ENCODE peak calls at places on chromosomes 12 and 14, in four cellular contexts. X, B, J and A are unnamed samples.

GRCh38 chr12:55068416-55069010 is 48.7 kb downstream of the NEUROD4 start:
- DNase-seq in J (peak; percentile 32), X (peak; percentile 15), B (peak; percentile 13), A (no peak)

GRCh38 chr14:30921305-30921704 is 46.9 kb downstream of the COCH start:
- DNase-seq in B (no peak), X (no peak), J (no peak), A (no peak)

GRCh38 chr12:32270818-32271710 is 128.3 kb upstream of the FGD4 start:
- DNase-seq in J (no peak), B (no peak), X (peak; percentile 20), A (no peak)

GRCh38 chr12:124315316-124315924 is 20.5 kb downstream of the RFLNA start:
- DNase-seq in X (no peak), J (no peak), B (no peak), A (no peak)

GRCh38 chr12:93273834-93274705 is 103.7 kb upstream of the NUDT4 start:
- DNase-seq in X (no peak), B (no peak), J (no peak), A (no peak)

GRCh38 chr14:81164167-81164774 is 56.5 kb downstream of the GTF2A1 start:
- DNase-seq in J (peak; percentile 61), B (peak; percentile 45), X (peak; percentile 75), A (peak; percentile 41)

GRCh38 chr12:71157601-71158233 is at the start of gene TSPAN8:
- DNase-seq in X (peak; percentile 45), B (no peak), J (no peak), A (no peak)

GRCh38 chr12:29228474-29229157 is 79.5 kb downstream of the FAR2 start:
- DNase-seq in J (no peak), X (no peak), B (no peak), A (no peak)

GRCh38 chr14:90489916-90490726 is 93.3 kb downstream of the CALM1 start:
- DNase-seq in X (no peak), B (no peak), J (no peak), A (no peak)

GRCh38 chr14:35964736-35965135 is 138.6 kb downstream of the BRMS1L start:
- DNase-seq in J (no peak), X (no peak), B (no peak), A (no peak)

GRCh38 chr14:104085032-104085888 is at the start of gene ASPG:
- DNase-seq in J (no peak), B (no peak), X (peak; percentile 6), A (peak; percentile 61)

GRCh38 chr14:63388766-63389431 is 70.2 kb upstream of the GPHB5 start:
- DNase-seq in X (peak; percentile 69), J (peak; percentile 56), B (no peak), A (peak; percentile 63)

GRCh38 chr12:90959538-90960139 is 4.7 kb upstream of the CCER1 start:
- DNase-seq in X (peak; percentile 30), J (no peak), B (no peak), A (no peak)

GRCh38 chr14:54881235-54881760 is 21.3 kb downstream of the GCH1 start:
- DNase-seq in X (peak; percentile 29), B (no peak), J (no peak), A (no peak)

GRCh38 chr14:78997811-78998210 is 827.6 kb downstream of the NRXN3 start:
- DNase-seq in J (no peak), B (no peak), X (peak; percentile 34), A (peak; percentile 19)

GRCh38 chr14:104676694-104677505 is 12.5 kb upstream of the INF2 start:
- DNase-seq in X (no peak), B (no peak), J (no peak), A (peak; percentile 45)

GRCh38 chr14:30521899-30522736 is 36.8 kb upstream of the G2E3 start:
- DNase-seq in B (no peak), X (no peak), J (no peak), A (no peak)

GRCh38 chr12:19959353-19959752 is 409.0 kb upstream of the PDE3A start:
- DNase-seq in B (no peak), X (no peak), J (no peak), A (no peak)

GRCh38 chr12:32647275-32647674 is 31.8 kb upstream of the DNM1L start:
- DNase-seq in B (no peak), X (no peak), J (no peak), A (no peak)

GRCh38 chr14:99408971-99409289 is 71.7 kb downstream of the SETD3 start:
- DNase-seq in B (no peak), X (no peak), J (no peak), A (no peak)

GRCh38 chr12:93453633-93454032 is 11.9 kb upstream of the UBE2N start:
- DNase-seq in X (no peak), B (no peak), J (no peak), A (no peak)

DNA sequence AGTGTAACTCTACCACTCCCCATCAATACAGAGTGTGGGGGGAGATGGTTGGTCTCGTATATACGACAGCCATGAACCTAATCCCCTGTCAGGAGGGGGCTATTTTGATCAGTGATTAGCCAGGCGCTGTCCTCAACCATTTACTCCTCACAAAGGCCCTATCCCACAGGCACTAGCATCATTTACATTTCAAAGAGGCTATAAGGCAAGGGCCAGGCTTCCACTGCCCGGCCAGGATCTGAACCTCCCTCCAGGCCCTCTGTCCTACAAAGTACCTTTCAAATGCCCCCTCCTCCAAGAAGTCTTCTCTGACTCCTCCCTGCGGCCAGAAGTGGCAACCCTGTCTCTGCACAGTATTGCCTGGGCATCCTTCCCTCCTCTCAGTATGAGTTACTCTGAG is 74.7 kb downstream of the ITPK1 start:
- DNase-seq in J (no peak), B (no peak), X (no peak), A (no peak)
- H3K4me1 ChIP-seq in J (peaks cover 25% of the 10 kb centered on the region), B (peaks cover 73% of the 10 kb centered on the region), X (peaks cover 83% of the 10 kb centered on the region), A (peaks cover 7% of the 10 kb centered on the region)

DNA sequence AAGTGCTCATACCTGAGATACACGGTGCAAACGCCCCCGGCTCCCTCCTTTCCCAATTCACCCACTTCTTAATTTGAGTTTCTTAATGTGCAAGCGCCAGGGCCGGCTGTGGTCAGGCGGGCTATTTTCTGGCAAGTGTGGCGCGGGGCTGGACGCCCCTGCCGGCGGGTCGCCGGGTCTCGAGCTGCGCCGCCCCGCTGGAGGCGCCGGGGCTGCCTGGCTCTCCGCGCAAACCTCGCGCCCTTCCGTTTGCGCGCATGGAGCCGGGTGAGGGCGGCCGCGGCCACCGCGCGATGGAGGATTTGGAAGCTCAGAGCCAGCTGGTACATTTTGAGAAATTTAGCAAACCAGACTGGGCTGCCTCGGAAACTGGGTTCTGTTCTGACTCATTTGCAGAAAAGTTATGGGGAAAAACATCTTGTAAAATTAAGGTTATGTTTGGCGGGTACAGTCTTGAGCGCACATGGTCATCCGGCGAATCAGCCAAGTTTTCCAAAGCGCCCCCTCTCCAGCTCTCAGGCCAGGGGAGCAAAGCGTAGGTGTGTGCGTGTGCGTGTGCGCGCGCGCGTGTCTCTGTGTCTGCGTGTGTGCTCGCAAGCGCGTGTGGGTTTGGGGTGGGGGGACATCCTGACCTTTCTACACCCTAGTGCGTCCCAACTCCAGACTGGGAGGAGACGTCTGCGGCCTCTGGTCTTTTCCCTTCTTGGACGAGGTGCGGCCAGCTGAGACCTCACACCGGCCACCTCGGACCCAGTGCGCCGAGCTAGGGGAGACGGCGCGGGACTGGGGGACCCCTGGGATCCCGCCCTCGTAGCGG is 6.5 kb upstream of the OTX2 start:
- DNase-seq in X (no peak), B (no peak), J (no peak), A (no peak)
- H3K27me3 ChIP-seq in X (peaks cover 46% of the 10 kb centered on the region), B (peaks cover 66% of the 10 kb centered on the region), J (peaks cover 27% of the 10 kb centered on the region), A (peaks cover 48% of the 10 kb centered on the region)

GRCh38 chr12:3222935-3223334 is 145.8 kb downstream of the TSPAN9 start:
- DNase-seq in X (no peak), B (no peak), J (no peak), A (no peak)
- H3K4me1 ChIP-seq in X (peaks cover 12% of the 10 kb centered on the region), B (peaks cover 12% of the 10 kb centered on the region), J (peaks cover 18% of the 10 kb centered on the region), A (peaks cover 10% of the 10 kb centered on the region)

GRCh38 chr14:37602605-37603453 is 7.4 kb downstream of the TTC6 start:
- DNase-seq in B (no peak), J (no peak), X (no peak), A (no peak)
- H3K27me3 ChIP-seq in B (peaks cover 90% of the 10 kb centered on the region), J (peaks cover 9% of the 10 kb centered on the region), X (peaks cover 53% of the 10 kb centered on the region), A (peaks cover 7% of the 10 kb centered on the region)

GRCh38 chr14:87529081-87529480 is 463.9 kb downstream of the GALC start:
- DNase-seq in B (no peak), J (no peak), X (no peak), A (no peak)

GRCh38 chr14:87522575-87522974 is 470.4 kb downstream of the GALC start:
- DNase-seq in X (peak; percentile 48), B (no peak), J (no peak), A (no peak)

GRCh38 chr14:87524011-87524410 is 469.0 kb downstream of the GALC start:
- DNase-seq in X (no peak), J (no peak), B (no peak), A (no peak)
- H3K4me1 ChIP-seq in X (peaks cover 25% of the 10 kb centered on the region), J (no peaks in the 10 kb centered on the region), B (no peaks in the 10 kb centered on the region), A (no peaks in the 10 kb centered on the region)